ENCODE peak calls at places on chromosome 16, in nine cellular contexts. C is WTC11; K is naive B cell; B is activated CD8-positive, alpha-beta memory T cell treated with anti-CD3 and anti-CD28 coated beads for 48 hours; X is dermis microvascular lymphatic vessel endothelial cell; N is endodermal cell; P is stimulated activated CD8-positive, alpha-beta memory T cell treated with anti-CD3 and anti-CD28 coated beads, Interleukin-12 subunit alpha, Interleukin-12 subunit beta, amount 100 ng/mL, for 4 hours; R is cardiac fibroblast; F is AG09309. D is an unnamed sample.

GRCh38 chr16:14186007-14186953 is 115.2 kb downstream of the MRTFB start:
- DNase-seq in X (peak), P (no peak), N (peak), B (no peak), C (peak), K (no peak), R (peak), F (peak), D (peak)

GRCh38 chr16:54655171-54655590 is 275.5 kb upstream of the IRX5 start:
- DNase-seq in K (no peak), N (peak), F (no peak), P (no peak), C (peak), B (no peak), X (peak), R (peak), D (no peak)

GRCh38 chr16:81838794-81839193 is 59.7 kb downstream of the PLCG2 start:
- DNase-seq in C (no peak), N (no peak), P (no peak), K (no peak), F (no peak), B (no peak), R (no peak), X (peak), D (no peak)

GRCh38 chr16:85252461-85252860 is 140.2 kb upstream of the CIBAR2 start:
- DNase-seq in X (no peak), R (no peak), P (no peak), N (no peak), B (no peak), K (no peak), F (no peak), C (no peak), D (no peak)

GRCh38 chr16:69064164-69064563 is 41.3 kb upstream of the HAS3 start:
- DNase-seq in K (no peak), B (no peak), R (no peak), C (no peak), N (no peak), F (no peak), P (no peak), X (no peak), D (no peak)

GRCh38 chr16:2512920-2513404 is 790 bp upstream of the ATP6V0C start:
- DNase-seq in B (no peak), C (peak), K (no peak), X (no peak), P (no peak), F (no peak), R (no peak), N (peak), D (no peak)

GRCh38 chr16:65176603-65177002 is 54.7 kb upstream of the CDH11 start:
- DNase-seq in X (no peak), R (peak), B (no peak), F (peak), K (no peak), N (no peak), P (no peak), C (no peak), D (no peak)

GRCh38 chr16:47311738-47312505 is 148.9 kb downstream of the ITFG1 start:
- DNase-seq in B (no peak), X (peak), K (no peak), F (no peak), C (peak), P (no peak), N (peak), R (peak), D (no peak)

GRCh38 chr16:57360321-57360935 is 1.8 kb downstream of the CCL22 start:
- DNase-seq in C (no peak), F (no peak), X (no peak), N (no peak), P (no peak), K (no peak), B (no peak), R (no peak), D (no peak)

GRCh38 chr16:66091462-66091861 is 275.0 kb upstream of the CDH5 start:
- DNase-seq in R (peak), N (no peak), X (no peak), F (peak), P (no peak), C (no peak), B (no peak), K (no peak), D (no peak)

GRCh38 chr16:53071748-53072301 is 17.0 kb downstream of the CHD9 start:
- DNase-seq in K (no peak), C (no peak), X (peak), F (no peak), N (no peak), B (no peak), P (no peak), R (peak), D (peak)

GRCh38 chr16:49970818-49971431 is 54.1 kb upstream of the CNEP1R1 start:
- DNase-seq in N (no peak), C (no peak), P (no peak), F (no peak), R (no peak), K (no peak), X (no peak), B (no peak), D (no peak)

GRCh38 chr16:86151372-86151950 is 252.5 kb downstream of the IRF8 start:
- DNase-seq in K (no peak), N (no peak), X (no peak), P (no peak), C (no peak), B (no peak), R (no peak), F (no peak), D (no peak)

GRCh38 chr16:700684-701584 is 4.7 kb downstream of the FBXL16 start:
- DNase-seq in B (no peak), F (no peak), X (peak), R (no peak), C (peak), K (no peak), P (no peak), N (peak), D (no peak)

GRCh38 chr16:24838554-24839266 is 7.1 kb upstream of the SLC5A11 start:
- DNase-seq in N (peak), C (no peak), X (peak), R (peak), K (no peak), B (no peak), P (no peak), F (peak), D (peak)

GRCh38 chr16:87190288-87191240 is 126.6 kb downstream of the C16orf95 start:
- DNase-seq in B (no peak), P (no peak), K (no peak), R (no peak), C (no peak), F (no peak), N (no peak), X (no peak), D (no peak)

GRCh38 chr16:86519007-86519648 is 8.8 kb downstream of the FOXF1 start:
- DNase-seq in P (no peak), N (no peak), R (no peak), C (no peak), F (no peak), B (no peak), X (no peak), K (no peak), D (no peak)

GRCh38 chr16:21235199-21235585 is 1.7 kb downstream of the ANKS4B start:
- DNase-seq in B (no peak), K (no peak), R (no peak), X (no peak), F (no peak), C (no peak), P (no peak), N (no peak), D (no peak)

GRCh38 chr16:1614226-1615102 is 2.3 kb downstream of the CRAMP1 start:
- DNase-seq in N (peak), R (peak), F (no peak), C (peak), K (peak), B (no peak), X (peak), P (no peak), D (no peak)

GRCh38 chr16:87391324-87391949 is 699 bp upstream of the MAP1LC3B start:
- DNase-seq in R (peak), N (peak), P (no peak), B (no peak), X (no peak), F (no peak), C (peak), K (no peak), D (no peak)

GRCh38 chr16:4369006-4369766 is 2.5 kb upstream of the VASN start:
- DNase-seq in X (no peak), R (no peak), N (no peak), B (no peak), P (no peak), C (no peak), K (no peak), F (no peak), D (no peak)

GRCh38 chr16:88376835-88377726 is 5.7 kb upstream of the ZNF469 start:
- DNase-seq in K (no peak), P (no peak), B (no peak), X (no peak), R (peak), C (no peak), N (no peak), F (no peak), D (no peak)

GRCh38 chr16:89430436-89431157 is 59.8 kb downstream of the ANKRD11 start:
- DNase-seq in P (no peak), C (no peak), F (no peak), B (no peak), X (no peak), K (no peak), R (no peak), N (no peak), D (no peak)

GRCh38 chr16:12097523-12098428 is 121.2 kb downstream of the SNX29 start:
- DNase-seq in F (peak), C (no peak), N (no peak), P (no peak), R (peak), K (no peak), B (no peak), X (no peak), D (peak)

GRCh38 chr16:11639925-11640899 is 28.0 kb upstream of the SNN start:
- DNase-seq in P (no peak), K (no peak), C (no peak), B (no peak), N (peak), R (peak), F (peak), X (peak), D (peak)

GRCh38 chr16:22293137-22294106 is 3.8 kb upstream of the POLR3E start:
- DNase-seq in P (no peak), R (no peak), X (no peak), F (no peak), C (no peak), K (no peak), B (no peak), N (no peak), D (no peak)

GRCh38 chr16:89138513-89138795 is 33.1 kb upstream of the CDH15 start:
- DNase-seq in K (no peak), P (no peak), C (no peak), X (no peak), B (no peak), N (no peak), F (no peak), R (no peak), D (no peak)

GRCh38 chr16:41439-42068 is 11.9 kb downstream of the POLR3K start:
- DNase-seq in N (no peak), X (no peak), F (no peak), B (no peak), K (no peak), R (no peak), P (no peak), C (no peak), D (no peak)

GRCh38 chr16:27179500-27180072 is 23.7 kb upstream of the KDM8 start:
- DNase-seq in X (peak), P (peak), C (peak), F (no peak), K (peak), R (peak), N (peak), B (peak), D (peak)

GRCh38 chr16:9114842-9115241 is 23.4 kb downstream of the HAPSTR1 start:
- DNase-seq in K (no peak), F (no peak), B (no peak), N (peak), P (no peak), X (no peak), R (no peak), C (no peak), D (no peak)

GRCh38 chr16:80604600-80605355 is 64.0 kb downstream of the DYNLRB2 start:
- DNase-seq in K (no peak), X (no peak), P (no peak), C (no peak), R (no peak), N (no peak), B (no peak), F (no peak), D (no peak)